ENCODE peak calls at places on chromosome 9, in ten cellular contexts. J is stimulated activated CD4-positive, alpha-beta T cell treated with anti-CD3 and anti-CD28 coated beads, TNF-alpha, amount 100 ng/mL, for 1 hour; M is EL; Z is GM23248; L is AG09309; B is AG04449; A is lung; U is NCI-H1105 treated with DMSO at 0.1 percent for 48 hours; Q is stimulated activated CD8-positive, alpha-beta memory T cell treated with anti-CD3 and anti-CD28 coated beads, Interleukin-12 subunit alpha, Interleukin-12 subunit beta, amount 100 ng/mL, for 4 hours; G is activated naive CD4-positive, alpha-beta T cell. D is an unnamed sample.

GRCh38 chr9:29751220-29751619 is 2177.9 kb upstream of the C9orf72 start:
- DNase-seq in J (no peak), M (no peak), Z (no peak), L (no peak), B (no peak), A (no peak), U (no peak), Q (no peak), G (no peak), D (no peak)

GRCh38 chr9:118577121-118577520 is 792.1 kb downstream of the BRINP1 start:
- DNase-seq in J (no peak), M (peak; percentile 80), Z (peak; percentile 80), L (no peak), B (no peak), A (no peak), U (no peak), Q (no peak), G (no peak), D (no peak)

GRCh38 chr9:83538172-83538889 is at the start of gene FRMD3:
- DNase-seq in J (no peak), M (peak; percentile 70), Z (peak; percentile 78), L (peak; percentile 3), B (no peak), A (peak; percentile 80), U (peak; percentile 56), Q (no peak), G (no peak), D (peak; percentile 33)

GRCh38 chr9:92100237-92100911 is 14.8 kb downstream of the SPTLC1 start:
- DNase-seq in J (no peak), M (peak; percentile 89), Z (peak; percentile 83), L (peak; percentile 20), B (no peak), A (no peak), U (no peak), Q (no peak), G (no peak), D (no peak)

GRCh38 chr9:134360897-134361296 is 34.6 kb downstream of the RXRA start:
- DNase-seq in J (no peak), M (peak; percentile 41), Z (peak; percentile 90), L (no peak), B (no peak), A (no peak), U (no peak), Q (no peak), G (no peak), D (no peak)

GRCh38 chr9:13131396-13131795 is 148.1 kb downstream of the MPDZ start:
- DNase-seq in J (no peak), M (no peak), Z (no peak), L (no peak), B (no peak), A (no peak), U (no peak), Q (no peak), G (no peak), D (no peak)

GRCh38 chr9:134053941-134054761 is 13.7 kb downstream of the BRD3 start:
- DNase-seq in J (no peak), M (no peak), Z (no peak), L (no peak), B (no peak), A (no peak), U (no peak), Q (no peak), G (no peak), D (no peak)

GRCh38 chr9:8037745-8038144 is 238.2 kb upstream of the DMAC1 start:
- DNase-seq in J (no peak), M (no peak), Z (no peak), L (no peak), B (no peak), A (no peak), U (no peak), Q (no peak), G (no peak), D (no peak)

GRCh38 chr9:7241694-7242093 is 483.9 kb downstream of the KDM4C start:
- DNase-seq in J (no peak), M (no peak), Z (no peak), L (no peak), B (no peak), A (no peak), U (no peak), Q (no peak), G (no peak), D (no peak)

GRCh38 chr9:7226007-7226670 is 468.4 kb downstream of the KDM4C start:
- DNase-seq in J (no peak), M (no peak), Z (no peak), L (no peak), B (no peak), A (no peak), U (no peak), Q (no peak), G (no peak), D (no peak)

GRCh38 chr9:137305060-137305787 is 3.2 kb upstream of the NRARP start:
- DNase-seq in J (no peak), M (no peak), Z (peak; percentile 68), L (no peak), B (no peak), A (peak; percentile 63), U (peak; percentile 57), Q (no peak), G (no peak), D (no peak)

GRCh38 chr9:126615251-126615790 is 1.6 kb downstream of the LMX1B start:
- DNase-seq in J (no peak), M (no peak), Z (peak; percentile 20), L (no peak), B (no peak), A (peak; percentile 39), U (no peak), Q (no peak), G (no peak), D (no peak)

GRCh38 chr9:69186841-69187611 is 12.9 kb downstream of the TJP2 start:
- DNase-seq in J (no peak), M (peak; percentile 40), Z (peak; percentile 76), L (no peak), B (no peak), A (no peak), U (no peak), Q (no peak), G (no peak), D (no peak)

GRCh38 chr9:112002131-112002846 is 105.7 kb downstream of the UGCG start:
- DNase-seq in J (peak; percentile 10), M (no peak), Z (no peak), L (no peak), B (no peak), A (no peak), U (no peak), Q (no peak), G (no peak), D (no peak)

GRCh38 chr9:114238919-114239879 is 83.7 kb upstream of the ORM1 start:
- DNase-seq in J (no peak), M (peak; percentile 62), Z (peak; percentile 20), L (peak; percentile 72), B (no peak), A (no peak), U (no peak), Q (no peak), G (no peak), D (no peak)

GRCh38 chr9:33750307-33750838 is 45.0 kb upstream of the PRSS3 start:
- DNase-seq in J (no peak), M (peak; percentile 48), Z (peak; percentile 67), L (no peak), B (no peak), A (no peak), U (no peak), Q (no peak), G (no peak), D (no peak)

GRCh38 chr9:70485273-70485858 is 70.9 kb upstream of the KLF9 start:
- DNase-seq in J (no peak), M (no peak), Z (peak; percentile 30), L (no peak), B (no peak), A (no peak), U (no peak), Q (no peak), G (no peak), D (no peak)

GRCh38 chr9:88816591-88816990 is 174.7 kb upstream of the S1PR3 start:
- DNase-seq in J (no peak), M (no peak), Z (no peak), L (no peak), B (no peak), A (no peak), U (no peak), Q (no peak), G (no peak), D (no peak)

GRCh38 chr9:38108326-38108725 is 39.3 kb upstream of the SHB start:
- DNase-seq in J (no peak), M (no peak), Z (no peak), L (no peak), B (no peak), A (no peak), U (no peak), Q (no peak), G (no peak), D (peak; percentile 64)

GRCh38 chr9:116274293-116274692 is 120.7 kb downstream of the PAPPA start:
- DNase-seq in J (no peak), M (no peak), Z (peak; percentile 75), L (no peak), B (no peak), A (no peak), U (no peak), Q (no peak), G (no peak), D (no peak)

GRCh38 chr9:128254855-128255759 is 20.7 kb downstream of the GOLGA2 start:
- DNase-seq in J (no peak), M (peak; percentile 56), Z (peak; percentile 76), L (no peak), B (no peak), A (peak; percentile 62), U (peak; percentile 49), Q (peak; percentile 31), G (no peak), D (no peak)

GRCh38 chr9:99445377-99445891 is 223.4 kb downstream of the SEC61B start:
- DNase-seq in J (no peak), M (peak; percentile 97), Z (peak; percentile 98), L (peak; percentile 80), B (peak; percentile 83), A (peak; percentile 31), U (no peak), Q (no peak), G (no peak), D (peak; percentile 85)

GRCh38 chr9:101673642-101674041 is 64.8 kb downstream of the GRIN3A start:
- DNase-seq in J (no peak), M (no peak), Z (no peak), L (no peak), B (no peak), A (no peak), U (no peak), Q (no peak), G (no peak), D (no peak)

GRCh38 chr9:119088002-119088401 is 281.2 kb downstream of the BRINP1 start:
- DNase-seq in J (no peak), M (no peak), Z (no peak), L (no peak), B (no peak), A (no peak), U (no peak), Q (no peak), G (no peak), D (no peak)

GRCh38 chr9:137486545-137487453 is 27.7 kb upstream of the NSMF start:
- DNase-seq in J (no peak), M (no peak), Z (no peak), L (no peak), B (no peak), A (no peak), U (no peak), Q (no peak), G (no peak), D (no peak)

GRCh38 chr9:98974554-98974953 is 30.8 kb downstream of the COL15A1 start:
- DNase-seq in J (no peak), M (no peak), Z (no peak), L (no peak), B (no peak), A (no peak), U (no peak), Q (no peak), G (no peak), D (no peak)

GRCh38 chr9:121286973-121287721 is 19.2 kb downstream of the GSN start:
- DNase-seq in J (no peak), M (peak; percentile 97), Z (peak; percentile 95), L (peak; percentile 64), B (peak; percentile 58), A (peak; percentile 81), U (no peak), Q (no peak), G (no peak), D (no peak)

GRCh38 chr9:129291041-129291501 is 113.0 kb upstream of the IER5L start:
- DNase-seq in J (no peak), M (no peak), Z (no peak), L (no peak), B (no peak), A (no peak), U (no peak), Q (no peak), G (no peak), D (no peak)

D was measured in NCI-H446 treated with DMSO at 0.1 percent for 48 hours.